ENCODE peak calls at places on chromosomes 2 and 18, in six cellular contexts. One of them, this sample, is unnamed. For H3K9me3, the result is how much of the 10 kb centered on the place peaks cover.

GRCh38 chr18:9380571-9381390 is 46.2 kb downstream of the TWSG1 start:
- DNase-seq in tibial nerve: no peak
- DNase-seq in adrenal gland: no peak
- DNase-seq in IMR-90: peak
- DNase-seq in A549: no peak
- DNase-seq in Peyer's patch: no peak
- DNase-seq in this sample: no peak

GRCh38 chr2:236086971-236087465 is 81.2 kb downstream of the GBX2 start:
- DNase-seq in tibial nerve: no peak
- DNase-seq in adrenal gland: no peak
- DNase-seq in IMR-90: no peak
- DNase-seq in A549: no peak
- DNase-seq in Peyer's patch: no peak
- DNase-seq in this sample: no peak

GRCh38 chr2:70471129-70471528 is 82.5 kb downstream of the TGFA start:
- DNase-seq in tibial nerve: no peak
- DNase-seq in adrenal gland: no peak
- DNase-seq in IMR-90: no peak
- DNase-seq in A549: no peak
- DNase-seq in Peyer's patch: no peak
- DNase-seq in this sample: no peak

GRCh38 chr2:190574169-190574568 is 39.6 kb upstream of the NEMP2 start:
- DNase-seq in tibial nerve: no peak
- DNase-seq in adrenal gland: no peak
- DNase-seq in IMR-90: peak
- DNase-seq in A549: peak
- DNase-seq in Peyer's patch: no peak
- DNase-seq in this sample: no peak

GRCh38 chr18:70289351-70290330 is 796 bp downstream of the SOCS6 start:
- DNase-seq in tibial nerve: no peak
- DNase-seq in adrenal gland: peak
- DNase-seq in IMR-90: peak
- DNase-seq in A549: no peak
- DNase-seq in Peyer's patch: no peak
- DNase-seq in this sample: peak

GRCh38 chr2:233002829-233003657 is 10.0 kb downstream of the NGEF start:
- DNase-seq in tibial nerve: no peak
- DNase-seq in adrenal gland: no peak
- DNase-seq in IMR-90: no peak
- DNase-seq in A549: no peak
- DNase-seq in Peyer's patch: no peak
- DNase-seq in this sample: no peak

GRCh38 chr2:221289389-221289788 is 282.7 kb downstream of the EPHA4 start:
- DNase-seq in tibial nerve: no peak
- DNase-seq in adrenal gland: no peak
- DNase-seq in IMR-90: peak
- DNase-seq in A549: no peak
- DNase-seq in Peyer's patch: no peak
- DNase-seq in this sample: no peak

GRCh38 chr2:202965810-202966454 is 48.7 kb upstream of the NBEAL1 start:
- DNase-seq in tibial nerve: no peak
- DNase-seq in adrenal gland: no peak
- DNase-seq in IMR-90: peak
- DNase-seq in A549: peak
- DNase-seq in Peyer's patch: no peak
- DNase-seq in this sample: no peak

GRCh38 chr18:3248670-3249359 is 1.2 kb downstream of the MYL12A start:
- DNase-seq in tibial nerve: no peak
- DNase-seq in adrenal gland: no peak
- DNase-seq in IMR-90: peak
- DNase-seq in A549: peak
- DNase-seq in Peyer's patch: peak
- DNase-seq in this sample: peak

GRCh38 chr2:237222178-237222577 is 136.5 kb downstream of the COPS8 start:
- DNase-seq in tibial nerve: no peak
- DNase-seq in adrenal gland: no peak
- DNase-seq in IMR-90: peak
- DNase-seq in A549: no peak
- DNase-seq in Peyer's patch: no peak
- DNase-seq in this sample: no peak

GRCh38 chr2:24891201-24891600 is 28.8 kb downstream of the ADCY3 start:
- DNase-seq in tibial nerve: no peak
- DNase-seq in adrenal gland: no peak
- DNase-seq in IMR-90: peak
- DNase-seq in A549: no peak
- DNase-seq in Peyer's patch: no peak
- DNase-seq in this sample: no peak

GRCh38 chr2:187875836-187876235 is 321.6 kb upstream of the TFPI start:
- DNase-seq in tibial nerve: no peak
- DNase-seq in adrenal gland: no peak
- DNase-seq in IMR-90: peak
- DNase-seq in A549: no peak
- DNase-seq in Peyer's patch: no peak
- DNase-seq in this sample: no peak

GRCh38 chr2:226475650-226476049 is 324.0 kb downstream of the IRS1 start:
- DNase-seq in tibial nerve: no peak
- DNase-seq in adrenal gland: no peak
- DNase-seq in IMR-90: peak
- DNase-seq in A549: peak
- DNase-seq in Peyer's patch: no peak
- DNase-seq in this sample: no peak

GRCh38 chr2:59967691-59968090 is 585.8 kb downstream of the BCL11A start:
- DNase-seq in tibial nerve: no peak
- DNase-seq in adrenal gland: no peak
- DNase-seq in IMR-90: no peak
- DNase-seq in A549: no peak
- DNase-seq in Peyer's patch: no peak
- DNase-seq in this sample: no peak

GRCh38 chr2:45932278-45932975 is 281.0 kb downstream of the PRKCE start:
- DNase-seq in tibial nerve: no peak
- DNase-seq in adrenal gland: peak
- DNase-seq in IMR-90: peak
- DNase-seq in A549: no peak
- DNase-seq in Peyer's patch: no peak
- DNase-seq in this sample: no peak

GRCh38 chr18:8496186-8496585 is 113.1 kb upstream of the RAB12 start:
- DNase-seq in tibial nerve: no peak
- DNase-seq in adrenal gland: no peak
- DNase-seq in IMR-90: peak
- DNase-seq in A549: no peak
- DNase-seq in Peyer's patch: no peak
- DNase-seq in this sample: no peak

GRCh38 chr2:78455586-78455985 is 569.9 kb upstream of the REG3G start:
- DNase-seq in tibial nerve: no peak
- DNase-seq in adrenal gland: no peak
- DNase-seq in IMR-90: no peak
- DNase-seq in A549: no peak
- DNase-seq in Peyer's patch: no peak
- DNase-seq in this sample: no peak

GRCh38 chr2:104938226-104938941 is 84.5 kb downstream of the POU3F3 start:
- DNase-seq in tibial nerve: no peak
- DNase-seq in adrenal gland: no peak
- DNase-seq in IMR-90: no peak
- DNase-seq in A549: no peak
- DNase-seq in Peyer's patch: peak
- DNase-seq in this sample: no peak

GRCh38 chr2:43040084-43040854 is 186.1 kb downstream of the ZFP36L2 start:
- DNase-seq in tibial nerve: no peak
- DNase-seq in adrenal gland: no peak
- DNase-seq in IMR-90: no peak
- DNase-seq in A549: peak
- DNase-seq in Peyer's patch: no peak
- DNase-seq in this sample: no peak

GRCh38 chr18:58541789-58542425 is 87.0 kb downstream of the ALPK2 start:
- DNase-seq in tibial nerve: no peak
- DNase-seq in adrenal gland: no peak
- DNase-seq in IMR-90: peak
- DNase-seq in A549: peak
- DNase-seq in Peyer's patch: no peak
- DNase-seq in this sample: no peak

GRCh38 chr2:81266106-81266505 is 961.6 kb upstream of the LRRTM1 start:
- DNase-seq in tibial nerve: no peak
- DNase-seq in adrenal gland: no peak
- DNase-seq in IMR-90: no peak
- DNase-seq in A549: no peak
- DNase-seq in Peyer's patch: no peak
- DNase-seq in this sample: no peak

GRCh38 chr18:62939925-62940324 is 224.6 kb downstream of the PHLPP1 start:
- DNase-seq in tibial nerve: no peak
- DNase-seq in adrenal gland: no peak
- DNase-seq in IMR-90: no peak
- DNase-seq in A549: no peak
- DNase-seq in Peyer's patch: no peak
- DNase-seq in this sample: no peak

GRCh38 chr18:10041180-10041579 is 127.4 kb downstream of the VAPA start:
- DNase-seq in tibial nerve: peak
- DNase-seq in adrenal gland: peak
- DNase-seq in IMR-90: peak
- DNase-seq in A549: no peak
- DNase-seq in Peyer's patch: no peak
- DNase-seq in this sample: peak

GRCh38 chr2:201267278-201268030 is 7.1 kb downstream of the CASP8 start:
- DNase-seq in tibial nerve: no peak
- DNase-seq in adrenal gland: no peak
- DNase-seq in IMR-90: no peak
- DNase-seq in A549: no peak
- DNase-seq in Peyer's patch: no peak
- DNase-seq in this sample: no peak

GRCh38 chr2:75609937-75610508 is 36.6 kb upstream of the MRPL19 start:
- DNase-seq in tibial nerve: no peak
- DNase-seq in adrenal gland: no peak
- DNase-seq in IMR-90: peak
- DNase-seq in A549: no peak
- DNase-seq in Peyer's patch: no peak
- DNase-seq in this sample: no peak

GRCh38 chr2:134669731-134670669 is 48.8 kb downstream of the TMEM163 start:
- DNase-seq in tibial nerve: no peak
- DNase-seq in adrenal gland: peak
- DNase-seq in IMR-90: no peak
- DNase-seq in A549: no peak
- DNase-seq in Peyer's patch: peak
- DNase-seq in this sample: no peak

GRCh38 chr2:94874277-94874997 is 3.2 kb downstream of the TEKT4 start:
- DNase-seq in tibial nerve: no peak
- DNase-seq in adrenal gland: no peak
- DNase-seq in IMR-90: peak
- DNase-seq in A549: peak
- DNase-seq in Peyer's patch: no peak
- DNase-seq in this sample: no peak

GRCh38 chr2:231877533-231878456 is 48.4 kb downstream of the NPPC start:
- DNase-seq in tibial nerve: no peak
- DNase-seq in adrenal gland: no peak
- DNase-seq in IMR-90: peak
- DNase-seq in A549: peak
- DNase-seq in Peyer's patch: no peak
- DNase-seq in this sample: no peak

GRCh38 chr18:25883091-25883490 is 207.3 kb downstream of the SS18 start:
- DNase-seq in tibial nerve: no peak
- DNase-seq in adrenal gland: no peak
- DNase-seq in IMR-90: no peak
- DNase-seq in A549: no peak
- DNase-seq in Peyer's patch: no peak
- DNase-seq in this sample: no peak

DNA sequence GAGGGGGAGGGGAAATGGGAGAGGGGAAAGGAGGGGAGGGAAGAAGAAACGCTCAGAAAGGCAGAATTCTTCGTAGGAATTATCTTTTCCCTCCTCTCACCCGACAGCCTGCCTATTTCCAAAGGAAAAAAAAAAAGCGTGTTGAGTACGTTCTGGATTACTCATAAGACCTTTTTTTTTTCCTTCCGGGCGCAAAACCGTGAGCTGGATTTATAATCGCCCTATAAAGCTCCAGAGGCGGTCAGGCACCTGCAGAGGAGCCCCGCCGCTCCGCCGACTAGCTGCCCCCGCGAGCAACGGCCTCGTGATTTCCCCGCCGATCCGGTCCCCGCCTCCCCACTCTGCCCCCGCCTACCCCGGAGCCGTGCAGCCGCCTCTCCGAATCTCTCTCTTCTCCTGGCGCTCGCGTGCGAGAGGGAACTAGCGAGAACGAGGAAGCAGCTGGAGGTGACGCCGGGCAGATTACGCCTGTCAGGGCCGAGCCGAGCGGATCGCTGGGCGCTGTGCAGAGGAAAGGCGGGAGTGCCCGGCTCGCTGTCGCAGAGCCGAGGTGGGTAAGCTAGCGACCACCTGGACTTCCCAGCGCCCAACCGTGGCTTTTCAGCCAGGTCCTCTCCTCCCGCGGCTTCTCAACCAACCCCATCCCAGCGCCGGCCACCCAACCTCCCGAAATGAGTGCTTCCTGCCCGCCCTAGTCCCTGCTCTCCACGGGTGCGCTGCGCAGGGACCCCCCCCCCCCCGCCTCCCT is at the start of gene GAD1:
- DNase-seq in tibial nerve: peak
- DNase-seq in adrenal gland: peak
- DNase-seq in IMR-90: peak
- DNase-seq in A549: peak
- DNase-seq in Peyer's patch: peak
- DNase-seq in this sample: peak
- TF ChIP-seq POLR2A in tibial nerve: no peak
- TF ChIP-seq POLR2A in adrenal gland: no peak
- TF ChIP-seq POLR2A in IMR-90: no peak
- TF ChIP-seq POLR2A in A549: no peak
- TF ChIP-seq POLR2A in Peyer's patch: no peak
- TF ChIP-seq POLR2A in this sample: no peak

GRCh38 chr2:18647731-18648130 is 58.4 kb upstream of the NT5C1B start:
- DNase-seq in tibial nerve: no peak
- DNase-seq in adrenal gland: no peak
- DNase-seq in IMR-90: no peak
- DNase-seq in A549: no peak
- DNase-seq in Peyer's patch: no peak
- DNase-seq in this sample: no peak
- H3K4me3 ChIP-seq in tibial nerve: no peak
- H3K4me3 ChIP-seq in adrenal gland: no peak
- H3K4me3 ChIP-seq in IMR-90: no peak
- H3K4me3 ChIP-seq in A549: no peak
- H3K4me3 ChIP-seq in Peyer's patch: no peak
- H3K4me3 ChIP-seq in this sample: no peak

DNA sequence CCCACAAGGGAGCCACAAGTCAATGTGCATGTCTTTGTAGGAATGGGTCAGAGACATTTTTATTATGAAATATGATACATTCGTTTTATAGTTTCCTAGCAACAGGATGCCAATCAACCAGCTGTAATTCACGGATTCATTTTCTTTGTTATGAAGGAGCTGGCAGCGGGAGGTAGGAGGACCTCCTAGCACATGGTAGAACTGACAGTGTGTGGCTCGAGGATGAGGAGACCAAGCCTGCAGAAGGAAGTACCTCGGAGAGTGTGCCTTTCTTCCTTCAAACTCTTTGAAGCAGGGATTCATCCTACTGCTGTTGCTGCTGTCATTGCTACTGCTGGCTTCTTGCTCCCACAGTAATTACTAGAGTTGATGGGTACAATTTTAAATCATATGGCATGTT is 504.8 kb upstream of the KLHL29 start:
- DNase-seq in tibial nerve: no peak
- DNase-seq in adrenal gland: no peak
- DNase-seq in IMR-90: no peak
- DNase-seq in A549: no peak
- DNase-seq in Peyer's patch: no peak
- DNase-seq in this sample: no peak
- H3K9me3 ChIP-seq in tibial nerve: under half
- H3K9me3 ChIP-seq in adrenal gland: under half
- H3K9me3 ChIP-seq in IMR-90: under half
- H3K9me3 ChIP-seq in A549: under half
- H3K9me3 ChIP-seq in Peyer's patch: under half
- H3K9me3 ChIP-seq in this sample: under half

GRCh38 chr2:20515293-20516220 is 68.7 kb downstream of the RHOB start:
- DNase-seq in tibial nerve: no peak
- DNase-seq in adrenal gland: no peak
- DNase-seq in IMR-90: no peak
- DNase-seq in A549: no peak
- DNase-seq in Peyer's patch: no peak
- DNase-seq in this sample: no peak
- TF ChIP-seq POLR2A in tibial nerve: no peak
- TF ChIP-seq POLR2A in adrenal gland: no peak
- TF ChIP-seq POLR2A in IMR-90: no peak
- TF ChIP-seq POLR2A in A549: no peak
- TF ChIP-seq POLR2A in Peyer's patch: no peak
- TF ChIP-seq POLR2A in this sample: no peak